ENCODE peak calls at places on chromosomes 6 and 20, in eight cellular contexts. One of them, this sample, is unnamed.
A peak's percentile ranks its signal among the peaks of the same experiment; 100 is the strongest.

GRCh38 chr6:152173321-152173720 is 365.8 kb downstream of the ESR1 start:
- DNase-seq in A549: no peak
- DNase-seq in Peyer's patch: no peak
- DNase-seq in uterus: no peak
- DNase-seq in GM12878: no peak
- DNase-seq in IMR-90: no peak
- DNase-seq in body of pancreas: no peak
- DNase-seq in sigmoid colon: no peak
- DNase-seq in this sample: no peak

GRCh38 chr20:32019563-32020463 is 9.6 kb downstream of the CCM2L start:
- DNase-seq in GM12878: no peak
- DNase-seq in A549: no peak
- DNase-seq in body of pancreas: no peak
- DNase-seq in IMR-90: no peak
- DNase-seq in uterus: no peak
- DNase-seq in sigmoid colon: no peak
- DNase-seq in Peyer's patch: no peak
- DNase-seq in this sample: no peak

GRCh38 chr6:1436334-1437306 is 47.2 kb downstream of the FOXF2 start:
- DNase-seq in IMR-90: peak; percentile 72
- DNase-seq in A549: peak; percentile 61
- DNase-seq in Peyer's patch: no peak
- DNase-seq in body of pancreas: peak; percentile 49
- DNase-seq in uterus: no peak
- DNase-seq in sigmoid colon: no peak
- DNase-seq in GM12878: peak; percentile 30
- DNase-seq in this sample: peak; percentile 79

GRCh38 chr20:23061713-23062561 is 12.5 kb upstream of the THBD start:
- DNase-seq in IMR-90: peak; percentile 57
- DNase-seq in GM12878: no peak
- DNase-seq in body of pancreas: peak; percentile 22
- DNase-seq in uterus: peak; percentile 36
- DNase-seq in sigmoid colon: peak; percentile 78
- DNase-seq in Peyer's patch: no peak
- DNase-seq in A549: peak; percentile 75
- DNase-seq in this sample: peak; percentile 75

GRCh38 chr20:19885981-19886665 is 128.1 kb downstream of the RIN2 start:
- DNase-seq in sigmoid colon: peak; percentile 79
- DNase-seq in body of pancreas: peak; percentile 57
- DNase-seq in uterus: no peak
- DNase-seq in A549: peak; percentile 84
- DNase-seq in GM12878: no peak
- DNase-seq in IMR-90: peak; percentile 61
- DNase-seq in Peyer's patch: peak; percentile 86
- DNase-seq in this sample: no peak

GRCh38 chr20:17935186-17935585 is 33.4 kb downstream of the SNX5 start:
- DNase-seq in uterus: no peak
- DNase-seq in GM12878: no peak
- DNase-seq in sigmoid colon: no peak
- DNase-seq in IMR-90: peak; percentile 41
- DNase-seq in A549: no peak
- DNase-seq in Peyer's patch: no peak
- DNase-seq in body of pancreas: no peak
- DNase-seq in this sample: peak; percentile 76

GRCh38 chr6:159988983-159989454 is 20.1 kb downstream of the IGF2R start:
- DNase-seq in IMR-90: no peak
- DNase-seq in A549: no peak
- DNase-seq in uterus: no peak
- DNase-seq in GM12878: no peak
- DNase-seq in body of pancreas: no peak
- DNase-seq in sigmoid colon: no peak
- DNase-seq in Peyer's patch: no peak
- DNase-seq in this sample: peak; percentile 96

GRCh38 chr6:44540881-44541280 is 153.4 kb downstream of the CDC5L start:
- DNase-seq in GM12878: no peak
- DNase-seq in body of pancreas: no peak
- DNase-seq in A549: no peak
- DNase-seq in sigmoid colon: no peak
- DNase-seq in uterus: no peak
- DNase-seq in IMR-90: no peak
- DNase-seq in Peyer's patch: peak; percentile 4
- DNase-seq in this sample: no peak

GRCh38 chr6:158191032-158191431 is 22.9 kb downstream of the GTF2H5 start:
- DNase-seq in uterus: no peak
- DNase-seq in IMR-90: no peak
- DNase-seq in body of pancreas: no peak
- DNase-seq in GM12878: no peak
- DNase-seq in Peyer's patch: no peak
- DNase-seq in A549: no peak
- DNase-seq in sigmoid colon: no peak
- DNase-seq in this sample: no peak

GRCh38 chr6:167683028-167683862 is 143.5 kb upstream of the AFDN start:
- DNase-seq in GM12878: no peak
- DNase-seq in A549: peak; percentile 86
- DNase-seq in uterus: peak; percentile 65
- DNase-seq in Peyer's patch: peak; percentile 74
- DNase-seq in sigmoid colon: peak; percentile 83
- DNase-seq in IMR-90: peak; percentile 19
- DNase-seq in body of pancreas: peak; percentile 82
- DNase-seq in this sample: no peak

DNA sequence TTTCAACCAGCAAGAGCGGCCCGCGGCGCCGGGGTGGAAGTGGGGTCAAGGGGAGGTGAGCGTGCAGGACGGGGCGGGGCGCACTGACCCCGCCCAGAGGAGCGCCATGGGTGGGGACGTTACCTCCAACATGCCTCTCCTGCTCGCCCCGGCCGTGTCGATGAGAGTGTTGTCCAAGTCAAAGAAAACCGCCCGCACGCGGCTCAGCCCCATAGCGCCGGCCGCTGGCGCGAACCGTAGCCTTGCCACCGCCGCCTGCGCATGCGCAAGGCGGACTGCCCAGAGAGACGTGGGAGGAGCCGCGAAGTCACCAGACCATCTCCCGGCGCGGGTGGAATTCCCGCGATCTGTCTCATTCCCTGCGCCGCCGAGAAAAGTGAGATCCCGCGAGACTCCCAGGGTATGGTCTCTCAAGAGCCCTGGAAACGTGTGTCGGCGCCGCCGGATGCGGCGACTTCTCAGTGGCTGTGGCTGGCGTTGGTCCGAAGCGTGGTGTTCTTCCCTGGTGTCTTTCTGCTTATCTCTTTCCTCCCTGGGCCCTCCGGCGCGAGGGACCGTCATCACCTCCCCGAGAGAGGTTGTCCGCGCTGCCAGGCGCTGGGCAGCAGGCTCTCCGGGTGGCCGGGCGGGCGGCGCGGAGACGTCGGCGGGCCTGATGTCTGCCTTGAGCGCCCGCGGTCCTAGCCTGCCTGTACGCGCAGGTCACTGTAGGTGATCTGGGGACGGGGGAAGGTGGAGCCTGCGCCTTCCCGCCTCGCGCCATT is at the start of gene NANP:
- DNase-seq in A549: peak; percentile 99
- DNase-seq in body of pancreas: peak; percentile 97
- DNase-seq in GM12878: peak; percentile 86
- DNase-seq in IMR-90: peak; percentile 98
- DNase-seq in uterus: peak; percentile 97
- DNase-seq in sigmoid colon: peak; percentile 99
- DNase-seq in Peyer's patch: peak; percentile 96
- DNase-seq in this sample: peak; percentile 97
- TF ChIP-seq POLR2A in A549: peak; percentile 92
- TF ChIP-seq POLR2A in body of pancreas: peak; percentile 86
- TF ChIP-seq POLR2A in GM12878: peak; percentile 86
- TF ChIP-seq POLR2A in IMR-90: peak; percentile 96
- TF ChIP-seq POLR2A in uterus: peak; percentile 70
- TF ChIP-seq POLR2A in sigmoid colon: peak; percentile 65
- TF ChIP-seq POLR2A in Peyer's patch: peak; percentile 44
- TF ChIP-seq POLR2A in this sample: peak; percentile 90

DNA sequence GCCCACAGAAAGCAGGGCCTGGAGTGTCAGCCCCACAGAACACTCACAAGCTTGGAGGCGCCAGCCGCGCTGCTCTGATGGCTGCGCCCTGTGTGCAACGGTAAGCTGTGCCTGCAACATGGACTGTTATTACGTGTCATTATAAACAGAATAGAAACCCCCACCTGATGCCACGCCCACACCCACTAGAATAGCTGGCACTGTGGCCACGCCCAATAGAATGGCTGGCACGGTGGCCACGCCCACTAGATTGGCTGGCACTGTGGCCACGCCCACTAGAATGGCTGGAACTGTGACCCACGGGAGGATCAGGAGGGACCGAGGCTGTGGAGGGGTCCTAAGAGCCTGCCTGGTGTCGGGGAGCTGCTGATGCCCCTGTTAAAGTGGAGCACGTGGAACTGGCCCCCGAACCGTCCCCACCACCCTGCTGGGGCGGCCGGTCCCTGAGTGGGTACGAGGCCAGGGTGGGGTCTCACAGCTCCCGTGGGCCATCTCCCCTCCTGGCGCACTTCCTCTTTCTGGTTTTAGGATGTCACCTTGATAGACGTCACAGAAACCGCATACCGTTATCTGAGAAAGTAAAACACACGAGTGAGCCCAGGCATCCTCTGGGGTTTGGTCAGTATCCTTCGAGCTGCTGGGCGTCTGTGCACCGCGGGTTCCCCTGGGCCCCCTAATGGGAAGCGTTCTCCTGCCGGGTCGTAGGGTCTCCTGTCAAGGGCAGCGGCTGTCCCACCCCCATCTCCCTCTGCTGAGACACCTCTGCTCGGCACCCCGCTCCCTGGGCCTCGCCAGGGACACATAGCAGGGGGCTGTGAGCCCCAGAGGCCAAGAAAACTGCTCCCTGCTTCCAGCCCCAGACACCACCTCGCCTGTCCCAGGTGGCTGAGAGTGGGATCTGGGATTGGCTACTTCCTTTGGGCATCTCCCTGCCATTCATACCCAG is 25.4 kb downstream of the SLC17A9 start:
- DNase-seq in IMR-90: no peak
- DNase-seq in uterus: no peak
- DNase-seq in sigmoid colon: no peak
- DNase-seq in A549: peak; percentile 34
- DNase-seq in Peyer's patch: no peak
- DNase-seq in GM12878: peak; percentile 71
- DNase-seq in body of pancreas: no peak
- DNase-seq in this sample: peak; percentile 60
- H3K4me3 ChIP-seq in IMR-90: no peak overlapping the region
- H3K4me3 ChIP-seq in uterus: no peak overlapping the region
- H3K4me3 ChIP-seq in sigmoid colon: no peak overlapping the region
- H3K4me3 ChIP-seq in A549: no peak overlapping the region
- H3K4me3 ChIP-seq in Peyer's patch: peak overlapping the region; percentile 31
- H3K4me3 ChIP-seq in GM12878: peak overlapping the region; percentile 49
- H3K4me3 ChIP-seq in body of pancreas: no peak overlapping the region
- H3K4me3 ChIP-seq in this sample: no peak overlapping the region

GRCh38 chr6:15017251-15017650 is 228.6 kb upstream of the JARID2 start:
- DNase-seq in body of pancreas: no peak
- DNase-seq in uterus: no peak
- DNase-seq in sigmoid colon: no peak
- DNase-seq in A549: no peak
- DNase-seq in GM12878: no peak
- DNase-seq in Peyer's patch: no peak
- DNase-seq in IMR-90: peak; percentile 17
- DNase-seq in this sample: peak; percentile 54
- TF ChIP-seq POLR2A in body of pancreas: no peak
- TF ChIP-seq POLR2A in uterus: no peak
- TF ChIP-seq POLR2A in sigmoid colon: no peak
- TF ChIP-seq POLR2A in A549: no peak
- TF ChIP-seq POLR2A in GM12878: no peak
- TF ChIP-seq POLR2A in Peyer's patch: no peak
- TF ChIP-seq POLR2A in IMR-90: no peak
- TF ChIP-seq POLR2A in this sample: no peak

GRCh38 chr6:138465007-138465645 is 34.2 kb downstream of the NHSL1 start:
- DNase-seq in Peyer's patch: no peak
- DNase-seq in IMR-90: peak; percentile 98
- DNase-seq in sigmoid colon: no peak
- DNase-seq in body of pancreas: no peak
- DNase-seq in uterus: no peak
- DNase-seq in A549: peak; percentile 68
- DNase-seq in GM12878: no peak
- DNase-seq in this sample: peak; percentile 47
- H3K4me3 ChIP-seq in Peyer's patch: no peak overlapping the region
- H3K4me3 ChIP-seq in IMR-90: no peak overlapping the region
- H3K4me3 ChIP-seq in sigmoid colon: no peak overlapping the region
- H3K4me3 ChIP-seq in body of pancreas: no peak overlapping the region
- H3K4me3 ChIP-seq in uterus: no peak overlapping the region
- H3K4me3 ChIP-seq in A549: no peak overlapping the region
- H3K4me3 ChIP-seq in GM12878: no peak overlapping the region
- H3K4me3 ChIP-seq in this sample: no peak overlapping the region

DNA sequence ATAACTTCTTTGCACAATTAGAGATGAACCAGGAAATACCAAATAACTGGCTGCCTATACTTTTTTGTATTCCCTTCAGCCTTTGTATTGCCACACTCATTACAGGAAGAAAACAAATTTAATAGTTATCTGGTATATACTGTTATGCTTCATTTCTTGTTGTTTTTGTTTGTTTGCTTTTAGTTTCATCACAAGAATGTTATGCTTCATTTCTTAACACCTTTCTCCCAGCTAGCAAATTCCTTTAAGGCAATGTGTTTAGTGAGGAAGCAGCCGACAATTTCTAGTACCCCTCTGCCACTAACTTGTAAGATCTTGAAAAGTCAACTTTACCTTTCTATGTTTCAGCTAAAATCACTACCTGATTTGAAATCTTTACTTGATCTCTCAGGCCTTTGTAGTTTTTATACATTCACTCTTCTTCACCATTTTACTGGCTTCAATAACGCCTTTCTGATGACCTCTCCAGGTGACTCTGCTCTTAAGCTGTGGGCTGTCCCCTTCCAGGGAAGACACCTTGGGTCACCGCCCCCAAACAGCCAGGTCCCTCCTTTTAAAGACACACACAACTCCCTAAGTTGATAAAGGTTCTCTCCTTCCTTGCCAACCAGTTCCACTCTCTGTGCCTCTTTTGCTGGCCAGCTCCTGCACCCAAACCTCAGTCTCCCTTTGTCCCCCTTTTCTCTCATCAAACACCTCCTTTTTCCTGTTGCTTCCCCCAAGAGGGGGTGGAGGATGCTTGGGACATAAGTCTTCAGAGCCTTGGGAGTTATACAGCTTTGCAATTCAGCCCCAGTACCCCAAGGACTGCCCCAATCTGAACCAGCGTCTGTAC is 1.2 kb downstream of the NCOA6 start:
- DNase-seq in GM12878: peak; percentile 58
- DNase-seq in body of pancreas: peak; percentile 82
- DNase-seq in sigmoid colon: peak; percentile 71
- DNase-seq in uterus: peak; percentile 28
- DNase-seq in Peyer's patch: peak; percentile 81
- DNase-seq in IMR-90: peak; percentile 24
- DNase-seq in A549: peak; percentile 80
- DNase-seq in this sample: peak; percentile 76
- TF ChIP-seq POLR2A in GM12878: no peak
- TF ChIP-seq POLR2A in body of pancreas: peak; percentile 77
- TF ChIP-seq POLR2A in sigmoid colon: no peak
- TF ChIP-seq POLR2A in uterus: no peak
- TF ChIP-seq POLR2A in Peyer's patch: peak; percentile 87
- TF ChIP-seq POLR2A in IMR-90: no peak
- TF ChIP-seq POLR2A in A549: peak; percentile 34
- TF ChIP-seq POLR2A in this sample: no peak